ENCODE peak calls at places on chromosomes 4 and X, in six cellular contexts. K is neural progenitor cell; L is sigmoid colon; P is CD8-positive, alpha-beta T cell; I is testis; O is spleen. E is an unnamed sample.

GRCh38 chr4:112704991-112705845 is 68.3 kb downstream of the LARP7 start:
- DNase-seq in I (peak; percentile 67), K (peak; percentile 72), O (peak; percentile 78), L (peak; percentile 78), P (no peak), E (peak; percentile 50)

GRCh38 chr4:70958681-70959080 is 34.8 kb upstream of the DCK start:
- DNase-seq in I (no peak), O (no peak), K (no peak), L (no peak), P (no peak), E (no peak)

GRCh38 chr4:119543187-119543586 is 85.4 kb downstream of the PDE5A start:
- DNase-seq in O (no peak), K (no peak), P (no peak), I (no peak), L (no peak), E (no peak)

GRCh38 chr4:169103966-169104412 is 93.9 kb upstream of the CBR4 start:
- DNase-seq in L (no peak), I (peak; percentile 31), P (no peak), K (peak; percentile 85), O (no peak), E (no peak)

GRCh38 chrX:9349572-9350259 is 115.1 kb upstream of the TBL1X start:
- DNase-seq in L (no peak), K (no peak), P (no peak), I (no peak), O (peak; percentile 30), E (no peak)

GRCh38 chr4:94650690-94651089 is 107.1 kb upstream of the BMPR1B start:
- DNase-seq in I (no peak), P (no peak), O (no peak), K (no peak), L (no peak), E (no peak)

GRCh38 chr4:2936773-2937145 is 26.4 kb downstream of the NOP14 start:
- DNase-seq in O (peak; percentile 64), P (no peak), I (peak; percentile 15), K (no peak), L (peak; percentile 58), E (peak; percentile 13)

GRCh38 chr4:183106839-183107238 is 7.8 kb downstream of the WWC2 start:
- DNase-seq in L (no peak), I (no peak), K (no peak), P (no peak), O (no peak), E (no peak)

GRCh38 chr4:40423735-40424134 is 88.6 kb downstream of the CHRNA9 start:
- DNase-seq in L (no peak), I (no peak), K (no peak), P (no peak), O (no peak), E (no peak)

GRCh38 chrX:119669424-119670037 is 23.4 kb downstream of the SEPTIN6 start:
- DNase-seq in K (no peak), I (peak; percentile 57), O (peak; percentile 74), L (peak; percentile 82), P (no peak), E (no peak)

GRCh38 chr4:174464949-174465348 is 57.3 kb downstream of the HPGD start:
- DNase-seq in O (no peak), P (no peak), L (no peak), I (no peak), K (no peak), E (no peak)

GRCh38 chr4:74567981-74568380 is 123.0 kb downstream of the AREG start:
- DNase-seq in O (no peak), I (no peak), K (no peak), L (no peak), P (no peak), E (no peak)

GRCh38 chr4:106584590-106584989 is 216.0 kb upstream of the GIMD1 start:
- DNase-seq in K (no peak), L (no peak), P (no peak), O (no peak), I (no peak), E (no peak)

GRCh38 chr4:92988301-92988700 is 684.5 kb downstream of the GRID2 start:
- DNase-seq in I (no peak), L (no peak), K (no peak), P (no peak), O (no peak), E (no peak)
- TF ChIP-seq CTCF in I (no peak), L (no peak), K (no peak), P (no peak), O (no peak), E (no peak)

DNA sequence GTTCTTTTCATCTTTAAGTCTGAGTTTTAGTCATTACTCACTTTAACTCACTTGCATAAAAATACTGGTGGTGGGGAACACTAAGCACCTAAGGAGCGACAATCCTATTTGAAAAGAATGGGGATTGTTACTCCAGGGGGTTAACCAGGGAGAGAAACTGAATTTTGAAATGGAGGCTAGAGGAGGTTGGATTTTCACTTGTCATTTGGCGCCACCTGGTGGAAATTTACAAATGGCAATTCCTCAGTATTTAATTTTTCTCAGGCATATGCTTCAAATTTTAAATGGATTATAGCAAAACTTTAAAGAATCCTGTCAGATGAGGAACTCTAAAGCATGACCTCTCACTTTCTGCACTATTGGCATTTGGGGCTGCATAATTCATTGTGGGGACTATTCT is 2.7 kb upstream of the GEMIN8 start:
- DNase-seq in I (peak; percentile 55), P (peak; percentile 4), O (no peak), L (no peak), K (peak; percentile 57), E (no peak)
- H3K27me3 ChIP-seq in I (no peaks in the 10 kb centered on the region), P (no peaks in the 10 kb centered on the region), O (no peaks in the 10 kb centered on the region), L (no peaks in the 10 kb centered on the region), K (no peaks in the 10 kb centered on the region), E (no peaks in the 10 kb centered on the region)

GRCh38 chr4:54099287-54099958 is 540 bp upstream of the GSX2 start:
- DNase-seq in I (no peak), L (no peak), O (no peak), P (no peak), K (peak; percentile 47), E (no peak)

GRCh38 chr4:54096563-54096962 is 3.4 kb upstream of the GSX2 start:
- DNase-seq in O (no peak), L (no peak), K (peak; percentile 5), P (no peak), I (no peak), E (no peak)

GRCh38 chr4:54095110-54095800 is 4.7 kb upstream of the GSX2 start:
- DNase-seq in L (no peak), I (peak; percentile 46), O (no peak), P (no peak), K (peak; percentile 77), E (no peak)

GRCh38 chr4:54098375-54098774 is 1.6 kb upstream of the GSX2 start:
- DNase-seq in K (peak; percentile 65), P (no peak), L (no peak), I (no peak), O (no peak), E (no peak)

DNA sequence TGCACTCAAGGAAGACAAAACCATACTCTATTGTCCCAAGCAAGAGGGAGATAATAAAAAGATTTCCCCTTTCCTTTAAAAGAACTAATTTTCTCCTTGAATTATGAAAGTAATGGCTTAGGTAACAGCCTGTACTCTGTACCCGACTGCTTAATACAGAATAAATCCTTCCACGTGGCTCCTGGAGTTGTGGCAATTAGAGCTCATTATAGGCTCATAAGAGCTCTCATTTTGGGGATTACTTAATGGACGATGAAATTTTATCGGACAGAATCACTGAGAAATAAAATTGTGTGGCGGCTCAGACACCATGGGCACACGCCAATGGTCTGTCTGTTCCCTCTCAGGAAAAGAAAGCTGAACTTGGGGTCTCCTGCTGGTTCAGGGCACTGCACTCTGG is 2.8 kb upstream of the GSX2 start:
- DNase-seq in O (no peak), L (no peak), I (no peak), K (no peak), P (no peak), E (no peak)
- H3K4me1 ChIP-seq in O (peaks cover 52% of the 10 kb centered on the region), L (peaks cover 27% of the 10 kb centered on the region), I (peaks cover 15% of the 10 kb centered on the region), K (peaks cover 52% of the 10 kb centered on the region), P (peaks cover 51% of the 10 kb centered on the region), E (peaks cover 34% of the 10 kb centered on the region)

GRCh38 chr4:48777739-48778138 is 2.3 kb downstream of the FRYL start:
- DNase-seq in L (no peak), K (no peak), P (no peak), O (no peak), I (peak; percentile 23), E (no peak)

GRCh38 chr4:48778431-48779094 is 1.5 kb downstream of the FRYL start:
- DNase-seq in P (no peak), I (no peak), O (no peak), L (no peak), K (no peak), E (no peak)

GRCh38 chr4:48779998-48780866 is at the start of gene FRYL:
- DNase-seq in K (peak; percentile 100), I (peak; percentile 100), P (peak; percentile 95), O (peak; percentile 99), L (peak; percentile 100), E (peak; percentile 100)

GRCh38 chr4:48780867-48781219 is 764 bp upstream of the FRYL start:
- DNase-seq in P (no peak), I (no peak), O (no peak), K (no peak), L (peak; percentile 67), E (no peak)

DNA sequence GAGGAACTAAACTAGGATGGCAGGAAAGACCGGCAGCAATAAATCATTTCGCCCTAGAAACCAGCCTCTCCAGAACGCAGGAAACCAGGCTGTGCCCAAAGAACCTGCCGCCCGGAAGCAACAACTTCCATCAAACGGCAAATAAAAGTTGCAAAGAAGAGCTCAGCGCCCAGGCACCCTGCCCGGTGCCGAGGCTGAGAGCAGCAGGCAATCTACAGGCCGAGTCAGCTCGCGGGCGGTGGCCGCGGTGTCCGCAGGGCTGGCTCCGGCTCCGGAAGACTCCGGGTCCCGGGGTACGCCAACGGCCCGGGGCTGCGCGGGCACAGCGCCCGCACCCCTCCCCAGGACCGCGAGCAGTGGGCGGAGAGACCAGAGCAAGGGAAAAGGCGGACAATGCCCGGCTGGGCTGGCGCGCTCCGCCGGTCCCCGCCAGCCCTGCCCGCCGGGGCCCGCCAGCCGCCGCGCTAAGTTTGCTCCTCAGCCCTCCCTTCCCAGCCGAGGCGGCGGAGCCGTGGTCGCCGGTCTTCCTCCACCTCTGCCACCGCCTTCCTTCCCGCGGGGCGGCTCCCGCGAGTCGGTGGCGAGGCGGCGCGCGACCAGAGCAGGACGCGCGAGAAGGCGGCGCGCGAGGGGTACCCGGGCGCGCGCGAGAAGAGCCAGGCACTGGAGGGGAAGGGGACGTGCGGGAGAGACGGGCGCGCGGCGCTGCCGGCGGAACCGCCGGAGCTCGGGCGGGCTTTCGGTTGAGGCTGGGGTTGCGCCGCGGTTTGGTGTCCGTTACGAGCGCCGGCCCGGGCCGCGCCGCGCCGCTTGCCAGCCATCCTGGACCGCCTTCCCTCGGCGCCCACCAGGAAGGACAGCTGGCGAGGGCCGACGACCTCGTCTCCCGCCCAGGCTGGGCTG is 733 bp downstream of the FRYL start:
- DNase-seq in O (peak; percentile 95), K (peak; percentile 83), I (peak; percentile 59), P (peak; percentile 37), L (peak; percentile 79), E (peak; percentile 77)
- TF ChIP-seq CTCF in O (no peak), K (no peak), I (no peak), P (no peak), L (no peak), E (no peak)

DNA sequence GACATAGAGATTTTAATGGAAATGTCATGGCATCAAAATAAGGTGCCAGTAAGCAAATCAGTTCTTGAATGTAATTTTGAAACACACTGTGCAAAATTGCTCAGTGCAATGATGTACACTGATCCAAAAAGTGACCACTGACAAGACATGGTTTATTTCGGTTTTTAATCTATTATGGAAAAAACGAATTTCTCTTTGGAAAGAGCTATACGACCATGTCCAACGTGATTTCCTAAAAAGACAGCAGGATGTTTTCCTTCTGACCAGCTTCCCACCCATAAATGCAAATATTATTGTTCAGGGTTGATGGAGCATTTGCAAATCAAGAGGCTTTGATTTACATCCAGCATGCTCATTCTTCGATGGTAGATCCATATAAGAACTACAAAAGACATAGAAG is 17.1 kb upstream of the MAGEA1 start:
- DNase-seq in K (no peak), O (no peak), P (no peak), I (no peak), L (no peak), E (no peak)
- H3K27me3 ChIP-seq in K (no peaks in the 10 kb centered on the region), O (no peaks in the 10 kb centered on the region), P (no peaks in the 10 kb centered on the region), I (no peaks in the 10 kb centered on the region), L (no peaks in the 10 kb centered on the region), E (no peaks in the 10 kb centered on the region)

E was measured in left ventricle myocardium inferior.